ENCODE peak calls at places on chromosome 13, in five cellular contexts. C is posterior cingulate gyrus, S is endothelial cell of umbilical vein, H is cardiac fibroblast, V is non-pigmented ciliary epithelial cell. P is an unnamed sample.

GRCh38 chr13:76829572-76830327 is 56.5 kb downstream of the KCTD12 start:
- DNase-seq in C (no peak), S (peak; percentile 71), H (peak; percentile 65), V (no peak), P (no peak)

GRCh38 chr13:33174491-33174890 is 111.1 kb downstream of the STARD13 start:
- DNase-seq in C (no peak), S (no peak), H (no peak), V (no peak), P (peak; percentile 34)

GRCh38 chr13:95317037-95317989 is 16.1 kb upstream of the ABCC4 start:
- DNase-seq in C (no peak), S (no peak), H (peak; percentile 78), V (no peak), P (no peak)

GRCh38 chr13:85286081-85286480 is 513.1 kb downstream of the SLITRK6 start:
- DNase-seq in C (no peak), S (no peak), H (peak; percentile 26), V (no peak), P (no peak)

GRCh38 chr13:36819811-36820140 is 754 bp downstream of the RFXAP start:
- DNase-seq in C (no peak), S (no peak), H (peak; percentile 22), V (no peak), P (no peak)

GRCh38 chr13:111184685-111185401 is 69.7 kb downstream of the ARHGEF7 start:
- DNase-seq in C (no peak), S (no peak), H (peak; percentile 31), V (no peak), P (no peak)

GRCh38 chr13:40664100-40665060 is 2.1 kb downstream of the FOXO1 start:
- DNase-seq in C (peak; percentile 38), S (peak; percentile 64), H (peak; percentile 63), V (no peak), P (no peak)

GRCh38 chr13:73000027-73000674 is 58.7 kb upstream of the KLF5 start:
- DNase-seq in C (no peak), S (peak; percentile 82), H (peak; percentile 47), V (peak; percentile 20), P (no peak)

GRCh38 chr13:102972191-102972590 is 94.0 kb downstream of the SLC10A2 start:
- DNase-seq in C (no peak), S (no peak), H (no peak), V (no peak), P (no peak)

GRCh38 chr13:98955336-98955735 is 22.5 kb downstream of the DOCK9 start:
- DNase-seq in C (no peak), S (no peak), H (no peak), V (no peak), P (no peak)

GRCh38 chr13:106752584-106753202 is 184.8 kb upstream of the ARGLU1 start:
- DNase-seq in C (no peak), S (peak; percentile 73), H (no peak), V (no peak), P (no peak)

GRCh38 chr13:30466841-30467252 is 1.1 kb upstream of the HMGB1 start:
- DNase-seq in C (no peak), S (no peak), H (no peak), V (no peak), P (no peak)

GRCh38 chr13:82571653-82572052 is 1310.6 kb downstream of the SLITRK1 start:
- DNase-seq in C (no peak), S (no peak), H (no peak), V (no peak), P (no peak)

GRCh38 chr13:37627428-37627827 is 28.9 kb upstream of the POSTN start:
- DNase-seq in C (no peak), S (no peak), H (no peak), V (no peak), P (no peak)

GRCh38 chr13:37960427-37960826 is 90.9 kb upstream of the TRPC4 start:
- DNase-seq in C (no peak), S (no peak), H (peak; percentile 6), V (no peak), P (no peak)

P was measured in DMS 273 treated with DMSO at 0.1 percent for 48 hours.